ENCODE peak calls at places on chromosome 4, in four cellular contexts. One of them, this sample, is unnamed.

GRCh38 chr4:55087016-55087929 is 38.1 kb downstream of the KDR start:
- DNase-seq in H1: no peak
- DNase-seq in mesenchymal stem cell: no peak
- DNase-seq in H9: no peak
- DNase-seq in this sample: no peak

GRCh38 chr4:156723951-156724668 is 247.5 kb downstream of the PDGFC start:
- DNase-seq in H9: no peak
- DNase-seq in H1: no peak
- DNase-seq in mesenchymal stem cell: no peak
- DNase-seq in this sample: no peak

GRCh38 chr4:165448700-165449099 is 69.9 kb downstream of the CPE start:
- DNase-seq in H1: no peak
- DNase-seq in mesenchymal stem cell: no peak
- DNase-seq in H9: no peak
- DNase-seq in this sample: no peak

GRCh38 chr4:109368661-109369060 is 65.0 kb upstream of the SEC24B start:
- DNase-seq in mesenchymal stem cell: peak
- DNase-seq in H9: no peak
- DNase-seq in H1: no peak
- DNase-seq in this sample: no peak

GRCh38 chr4:40241936-40242590 is 45.2 kb downstream of the RHOH start:
- DNase-seq in mesenchymal stem cell: no peak
- DNase-seq in H1: no peak
- DNase-seq in H9: no peak
- DNase-seq in this sample: peak

GRCh38 chr4:14000091-14000814 is 372.7 kb upstream of the BOD1L1 start:
- DNase-seq in H9: no peak
- DNase-seq in mesenchymal stem cell: no peak
- DNase-seq in H1: no peak
- DNase-seq in this sample: no peak

GRCh38 chr4:38865445-38865844 is 2.2 kb upstream of the FAM114A1 start:
- DNase-seq in H9: no peak
- DNase-seq in mesenchymal stem cell: no peak
- DNase-seq in H1: no peak
- DNase-seq in this sample: no peak

GRCh38 chr4:156111706-156112105 is 158.0 kb upstream of the CTSO start:
- DNase-seq in H9: no peak
- DNase-seq in H1: no peak
- DNase-seq in mesenchymal stem cell: no peak
- DNase-seq in this sample: no peak

GRCh38 chr4:7824218-7824617 is 115.4 kb downstream of the AFAP1 start:
- DNase-seq in H9: no peak
- DNase-seq in mesenchymal stem cell: no peak
- DNase-seq in H1: no peak
- DNase-seq in this sample: no peak

GRCh38 chr4:105116616-105117319 is 29.9 kb upstream of the TET2 start:
- DNase-seq in H1: no peak
- DNase-seq in H9: no peak
- DNase-seq in mesenchymal stem cell: no peak
- DNase-seq in this sample: no peak

GRCh38 chr4:73726000-73726399 is 14.4 kb upstream of the CXCL8 start:
- DNase-seq in H9: no peak
- DNase-seq in mesenchymal stem cell: peak
- DNase-seq in H1: no peak
- DNase-seq in this sample: peak

GRCh38 chr4:189022441-189023035 is 883.3 kb downstream of the TRIML1 start:
- DNase-seq in H9: no peak
- DNase-seq in H1: no peak
- DNase-seq in mesenchymal stem cell: peak
- DNase-seq in this sample: no peak

GRCh38 chr4:81688085-81688484 is 216.4 kb upstream of the RASGEF1B start:
- DNase-seq in H1: no peak
- DNase-seq in mesenchymal stem cell: no peak
- DNase-seq in H9: no peak
- DNase-seq in this sample: no peak

GRCh38 chr4:3037957-3038451 is 36.3 kb downstream of the HTT-AS start:
- DNase-seq in H9: no peak
- DNase-seq in mesenchymal stem cell: no peak
- DNase-seq in H1: no peak
- DNase-seq in this sample: no peak

GRCh38 chr4:30950737-30951136 is 230.6 kb downstream of the PCDH7 start:
- DNase-seq in H9: no peak
- DNase-seq in H1: no peak
- DNase-seq in mesenchymal stem cell: no peak
- DNase-seq in this sample: peak

GRCh38 chr4:38117614-38118013 is 157.4 kb downstream of the PTTG2 start:
- DNase-seq in mesenchymal stem cell: no peak
- DNase-seq in H9: no peak
- DNase-seq in H1: no peak
- DNase-seq in this sample: no peak

GRCh38 chr4:111630705-111631104 is 514.5 kb upstream of the FAM241A start:
- DNase-seq in H1: no peak
- DNase-seq in H9: no peak
- DNase-seq in mesenchymal stem cell: peak
- DNase-seq in this sample: no peak

GRCh38 chr4:11042760-11043159 is 358.2 kb upstream of the CLNK start:
- DNase-seq in mesenchymal stem cell: no peak
- DNase-seq in H1: no peak
- DNase-seq in H9: no peak
- DNase-seq in this sample: no peak
- H3K14ac ChIP-seq in mesenchymal stem cell: no peak
- H3K14ac ChIP-seq in H1: no peak
- H3K14ac ChIP-seq in H9: no peak
- H3K14ac ChIP-seq in this sample: no peak

DNA sequence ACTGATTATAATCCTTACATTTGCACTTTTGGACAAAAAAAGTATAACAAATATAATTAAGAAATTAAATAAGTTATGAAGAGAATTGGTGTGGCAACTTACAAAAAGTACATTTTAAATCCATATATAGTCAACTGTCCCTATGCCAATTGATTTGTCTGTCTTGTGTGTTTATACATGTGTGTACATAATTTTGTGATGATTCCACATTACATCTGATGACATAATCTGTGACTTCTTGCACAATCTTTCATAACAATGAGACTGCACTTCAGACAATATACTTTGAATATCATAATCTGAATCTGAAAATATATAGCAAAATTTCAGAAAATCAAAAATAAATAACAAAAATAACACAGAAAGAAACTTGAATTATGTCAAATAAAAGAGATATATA is 953.4 kb downstream of the FAT4 start:
- DNase-seq in H1: no peak
- DNase-seq in H9: no peak
- DNase-seq in mesenchymal stem cell: peak
- DNase-seq in this sample: peak
- H3K14ac ChIP-seq in H1: no peak
- H3K14ac ChIP-seq in H9: no peak
- H3K14ac ChIP-seq in mesenchymal stem cell: no peak
- H3K14ac ChIP-seq in this sample: no peak

GRCh38 chr4:62131049-62131448 is 930.9 kb downstream of the ADGRL3 start:
- DNase-seq in H9: no peak
- DNase-seq in H1: no peak
- DNase-seq in mesenchymal stem cell: no peak
- DNase-seq in this sample: no peak
- H3K14ac ChIP-seq in H9: no peak
- H3K14ac ChIP-seq in H1: no peak
- H3K14ac ChIP-seq in mesenchymal stem cell: no peak
- H3K14ac ChIP-seq in this sample: no peak

GRCh38 chr4:145176641-145177432 is 3.6 kb downstream of the OTUD4 start:
- DNase-seq in mesenchymal stem cell: peak
- DNase-seq in H9: no peak
- DNase-seq in H1: no peak
- DNase-seq in this sample: no peak

GRCh38 chr4:145179201-145179860 is 1.1 kb downstream of the OTUD4 start:
- DNase-seq in H1: peak
- DNase-seq in mesenchymal stem cell: peak
- DNase-seq in H9: peak
- DNase-seq in this sample: peak

GRCh38 chr4:145178740-145179139 is 1.6 kb downstream of the OTUD4 start:
- DNase-seq in H9: no peak
- DNase-seq in H1: no peak
- DNase-seq in mesenchymal stem cell: peak
- DNase-seq in this sample: no peak

GRCh38 chr4:145177511-145177905 is 2.9 kb downstream of the OTUD4 start:
- DNase-seq in mesenchymal stem cell: peak
- DNase-seq in H9: no peak
- DNase-seq in H1: no peak
- DNase-seq in this sample: no peak

GRCh38 chr4:145177906-145178538 is 2.4 kb downstream of the OTUD4 start:
- DNase-seq in H9: no peak
- DNase-seq in H1: no peak
- DNase-seq in mesenchymal stem cell: peak
- DNase-seq in this sample: peak
- H3K14ac ChIP-seq in H9: no peak
- H3K14ac ChIP-seq in H1: no peak
- H3K14ac ChIP-seq in mesenchymal stem cell: no peak
- H3K14ac ChIP-seq in this sample: no peak